ENCODE peak calls at places on chromosomes 3 and 15, in four cellular contexts. Y is GM19239, P is iris pigment epithelial cell, V is posterior vena cava. Z is an unnamed sample.

GRCh38 chr3:115588201-115588600 is 35.1 kb upstream of the GAP43 start:
- DNase-seq in Y (no peak), V (no peak), P (no peak), Z (no peak)

GRCh38 chr15:22958487-22959280 is 21.5 kb downstream of the CYFIP1 start:
- DNase-seq in P (no peak), Y (no peak), V (peak), Z (no peak)

GRCh38 chr3:19799887-19800286 is 134.1 kb downstream of the EFHB start:
- DNase-seq in Y (no peak), P (no peak), V (no peak), Z (no peak)

GRCh38 chr3:63872135-63872924 is 8.7 kb downstream of the ATXN7 start:
- DNase-seq in Y (no peak), V (no peak), P (peak), Z (peak)

GRCh38 chr3:123333401-123333800 is 115.5 kb downstream of the ADCY5 start:
- DNase-seq in V (peak), P (no peak), Y (no peak), Z (no peak)

GRCh38 chr15:77530576-77530975 is 102.1 kb downstream of the LINGO1 start:
- DNase-seq in V (peak), P (peak), Y (no peak), Z (peak)

GRCh38 chr3:141412087-141412935 is 44.0 kb downstream of the ZBTB38 start:
- DNase-seq in Y (no peak), V (no peak), P (peak), Z (peak)

GRCh38 chr3:157354722-157355121 is 81.9 kb upstream of the PTX3 start:
- DNase-seq in V (no peak), P (peak), Y (no peak), Z (peak)

GRCh38 chr3:35028157-35028556 is 611.2 kb upstream of the ARPP21 start:
- DNase-seq in Y (no peak), V (no peak), P (no peak), Z (no peak)

GRCh38 chr3:45807645-45808540 is 11.6 kb upstream of the SLC6A20 start:
- DNase-seq in Y (no peak), P (no peak), V (no peak), Z (no peak)